ENCODE peak calls at places on chromosome 11, in nine cellular contexts. One of them, this sample, is unnamed.

GRCh38 chr11:46521947-46522681 is 71.7 kb downstream of the AMBRA1 start:
- DNase-seq in T follicular helper cell: no peak
- DNase-seq in fibroblast of the conjunctiva: no peak
- DNase-seq in adrenal gland: no peak
- DNase-seq in GDM1: no peak
- DNase-seq in neural crest cell: no peak
- DNase-seq in activated T-cell treated with anti-CD3 and anti-CD28 coated beads for 48 hours: no peak
- DNase-seq in left cardiac atrium: no peak
- DNase-seq in right cardiac atrium: no peak
- DNase-seq in this sample: no peak

GRCh38 chr11:1889527-1889930 is 2.2 kb downstream of the PRR33 start:
- DNase-seq in T follicular helper cell: no peak
- DNase-seq in fibroblast of the conjunctiva: no peak
- DNase-seq in adrenal gland: no peak
- DNase-seq in GDM1: no peak
- DNase-seq in neural crest cell: no peak
- DNase-seq in activated T-cell treated with anti-CD3 and anti-CD28 coated beads for 48 hours: no peak
- DNase-seq in left cardiac atrium: no peak
- DNase-seq in right cardiac atrium: no peak
- DNase-seq in this sample: no peak

GRCh38 chr11:34345012-34345804 is 12.6 kb downstream of the ABTB2 start:
- DNase-seq in T follicular helper cell: no peak
- DNase-seq in fibroblast of the conjunctiva: no peak
- DNase-seq in adrenal gland: no peak
- DNase-seq in GDM1: no peak
- DNase-seq in neural crest cell: no peak
- DNase-seq in activated T-cell treated with anti-CD3 and anti-CD28 coated beads for 48 hours: no peak
- DNase-seq in left cardiac atrium: peak; percentile 54
- DNase-seq in right cardiac atrium: peak; percentile 57
- DNase-seq in this sample: peak; percentile 42

GRCh38 chr11:118996926-118997626 is 862 bp upstream of the CENATAC start:
- DNase-seq in T follicular helper cell: no peak
- DNase-seq in fibroblast of the conjunctiva: no peak
- DNase-seq in adrenal gland: no peak
- DNase-seq in GDM1: peak; percentile 37
- DNase-seq in neural crest cell: no peak
- DNase-seq in activated T-cell treated with anti-CD3 and anti-CD28 coated beads for 48 hours: peak; percentile 38
- DNase-seq in left cardiac atrium: no peak
- DNase-seq in right cardiac atrium: no peak
- DNase-seq in this sample: no peak

GRCh38 chr11:102414559-102414958 is 38.0 kb downstream of the TMEM123 start:
- DNase-seq in T follicular helper cell: no peak
- DNase-seq in fibroblast of the conjunctiva: no peak
- DNase-seq in adrenal gland: no peak
- DNase-seq in GDM1: no peak
- DNase-seq in neural crest cell: no peak
- DNase-seq in activated T-cell treated with anti-CD3 and anti-CD28 coated beads for 48 hours: no peak
- DNase-seq in left cardiac atrium: no peak
- DNase-seq in right cardiac atrium: no peak
- DNase-seq in this sample: no peak

GRCh38 chr11:130692220-130692619 is 224.1 kb downstream of the SNX19 start:
- DNase-seq in T follicular helper cell: no peak
- DNase-seq in fibroblast of the conjunctiva: no peak
- DNase-seq in adrenal gland: no peak
- DNase-seq in GDM1: no peak
- DNase-seq in neural crest cell: no peak
- DNase-seq in activated T-cell treated with anti-CD3 and anti-CD28 coated beads for 48 hours: no peak
- DNase-seq in left cardiac atrium: no peak
- DNase-seq in right cardiac atrium: no peak
- DNase-seq in this sample: no peak

GRCh38 chr11:105000167-105000566 is 22.8 kb downstream of the CASP5 start:
- DNase-seq in T follicular helper cell: no peak
- DNase-seq in fibroblast of the conjunctiva: no peak
- DNase-seq in adrenal gland: no peak
- DNase-seq in GDM1: no peak
- DNase-seq in neural crest cell: no peak
- DNase-seq in activated T-cell treated with anti-CD3 and anti-CD28 coated beads for 48 hours: no peak
- DNase-seq in left cardiac atrium: no peak
- DNase-seq in right cardiac atrium: no peak
- DNase-seq in this sample: no peak

GRCh38 chr11:61645179-61645868 is 34.9 kb upstream of the DAGLA start:
- DNase-seq in T follicular helper cell: no peak
- DNase-seq in fibroblast of the conjunctiva: no peak
- DNase-seq in adrenal gland: no peak
- DNase-seq in GDM1: peak; percentile 6
- DNase-seq in neural crest cell: no peak
- DNase-seq in activated T-cell treated with anti-CD3 and anti-CD28 coated beads for 48 hours: no peak
- DNase-seq in left cardiac atrium: no peak
- DNase-seq in right cardiac atrium: no peak
- DNase-seq in this sample: peak; percentile 43

GRCh38 chr11:119572481-119573424 is 149.8 kb upstream of the THY1 start:
- DNase-seq in T follicular helper cell: no peak
- DNase-seq in fibroblast of the conjunctiva: no peak
- DNase-seq in adrenal gland: no peak
- DNase-seq in GDM1: no peak
- DNase-seq in neural crest cell: no peak
- DNase-seq in activated T-cell treated with anti-CD3 and anti-CD28 coated beads for 48 hours: no peak
- DNase-seq in left cardiac atrium: no peak
- DNase-seq in right cardiac atrium: no peak
- DNase-seq in this sample: no peak

GRCh38 chr11:61477734-61478148 is 30.8 kb upstream of the LRRC10B start:
- DNase-seq in T follicular helper cell: peak; percentile 26
- DNase-seq in fibroblast of the conjunctiva: no peak
- DNase-seq in adrenal gland: peak; percentile 33
- DNase-seq in GDM1: no peak
- DNase-seq in neural crest cell: peak; percentile 76
- DNase-seq in activated T-cell treated with anti-CD3 and anti-CD28 coated beads for 48 hours: peak; percentile 44
- DNase-seq in left cardiac atrium: peak; percentile 57
- DNase-seq in right cardiac atrium: peak; percentile 84
- DNase-seq in this sample: peak; percentile 60

GRCh38 chr11:65883058-65883761 is 3.6 kb downstream of the CTSW start:
- DNase-seq in T follicular helper cell: no peak
- DNase-seq in fibroblast of the conjunctiva: no peak
- DNase-seq in adrenal gland: no peak
- DNase-seq in GDM1: no peak
- DNase-seq in neural crest cell: no peak
- DNase-seq in activated T-cell treated with anti-CD3 and anti-CD28 coated beads for 48 hours: no peak
- DNase-seq in left cardiac atrium: peak; percentile 21
- DNase-seq in right cardiac atrium: no peak
- DNase-seq in this sample: no peak

GRCh38 chr11:120141144-120142071 is 3.5 kb upstream of the TRIM29 start:
- DNase-seq in T follicular helper cell: no peak
- DNase-seq in fibroblast of the conjunctiva: no peak
- DNase-seq in adrenal gland: no peak
- DNase-seq in GDM1: no peak
- DNase-seq in neural crest cell: no peak
- DNase-seq in activated T-cell treated with anti-CD3 and anti-CD28 coated beads for 48 hours: no peak
- DNase-seq in left cardiac atrium: no peak
- DNase-seq in right cardiac atrium: no peak
- DNase-seq in this sample: no peak

GRCh38 chr11:99343117-99343516 is 322.4 kb downstream of the CNTN5 start:
- DNase-seq in T follicular helper cell: no peak
- DNase-seq in fibroblast of the conjunctiva: no peak
- DNase-seq in adrenal gland: no peak
- DNase-seq in GDM1: no peak
- DNase-seq in neural crest cell: no peak
- DNase-seq in activated T-cell treated with anti-CD3 and anti-CD28 coated beads for 48 hours: no peak
- DNase-seq in left cardiac atrium: no peak
- DNase-seq in right cardiac atrium: no peak
- DNase-seq in this sample: no peak

GRCh38 chr11:12506502-12506921 is 129.1 kb downstream of the PARVA start:
- DNase-seq in T follicular helper cell: no peak
- DNase-seq in fibroblast of the conjunctiva: no peak
- DNase-seq in adrenal gland: no peak
- DNase-seq in GDM1: no peak
- DNase-seq in neural crest cell: no peak
- DNase-seq in activated T-cell treated with anti-CD3 and anti-CD28 coated beads for 48 hours: no peak
- DNase-seq in left cardiac atrium: no peak
- DNase-seq in right cardiac atrium: no peak
- DNase-seq in this sample: no peak

GRCh38 chr11:17738350-17739207 is 4.0 kb downstream of the KCNC1 start:
- DNase-seq in T follicular helper cell: no peak
- DNase-seq in fibroblast of the conjunctiva: no peak
- DNase-seq in adrenal gland: no peak
- DNase-seq in GDM1: no peak
- DNase-seq in neural crest cell: no peak
- DNase-seq in activated T-cell treated with anti-CD3 and anti-CD28 coated beads for 48 hours: no peak
- DNase-seq in left cardiac atrium: no peak
- DNase-seq in right cardiac atrium: no peak
- DNase-seq in this sample: no peak

GRCh38 chr11:25377466-25377865 is 880.6 kb downstream of the LUZP2 start:
- DNase-seq in T follicular helper cell: no peak
- DNase-seq in fibroblast of the conjunctiva: no peak
- DNase-seq in adrenal gland: no peak
- DNase-seq in GDM1: no peak
- DNase-seq in neural crest cell: no peak
- DNase-seq in activated T-cell treated with anti-CD3 and anti-CD28 coated beads for 48 hours: no peak
- DNase-seq in left cardiac atrium: no peak
- DNase-seq in right cardiac atrium: no peak
- DNase-seq in this sample: no peak

GRCh38 chr11:119624102-119624615 is 104.8 kb downstream of the NECTIN1 start:
- DNase-seq in T follicular helper cell: no peak
- DNase-seq in fibroblast of the conjunctiva: no peak
- DNase-seq in adrenal gland: no peak
- DNase-seq in GDM1: no peak
- DNase-seq in neural crest cell: no peak
- DNase-seq in activated T-cell treated with anti-CD3 and anti-CD28 coated beads for 48 hours: no peak
- DNase-seq in left cardiac atrium: no peak
- DNase-seq in right cardiac atrium: peak; percentile 52
- DNase-seq in this sample: no peak

GRCh38 chr11:65487467-65488272 is 11.2 kb upstream of the MALAT1 start:
- DNase-seq in T follicular helper cell: no peak
- DNase-seq in fibroblast of the conjunctiva: peak; percentile 100
- DNase-seq in adrenal gland: peak; percentile 100
- DNase-seq in GDM1: peak; percentile 98
- DNase-seq in neural crest cell: peak; percentile 90
- DNase-seq in activated T-cell treated with anti-CD3 and anti-CD28 coated beads for 48 hours: peak; percentile 29
- DNase-seq in left cardiac atrium: peak; percentile 98
- DNase-seq in right cardiac atrium: peak; percentile 97
- DNase-seq in this sample: peak; percentile 99

GRCh38 chr11:103581680-103582265 is 454.7 kb upstream of the DDI1 start:
- DNase-seq in T follicular helper cell: no peak
- DNase-seq in fibroblast of the conjunctiva: no peak
- DNase-seq in adrenal gland: no peak
- DNase-seq in GDM1: no peak
- DNase-seq in neural crest cell: no peak
- DNase-seq in activated T-cell treated with anti-CD3 and anti-CD28 coated beads for 48 hours: no peak
- DNase-seq in left cardiac atrium: no peak
- DNase-seq in right cardiac atrium: no peak
- DNase-seq in this sample: no peak

GRCh38 chr11:61141601-61142028 is 19.6 kb downstream of the VPS37C start:
- DNase-seq in T follicular helper cell: no peak
- DNase-seq in fibroblast of the conjunctiva: no peak
- DNase-seq in adrenal gland: peak; percentile 16
- DNase-seq in GDM1: no peak
- DNase-seq in neural crest cell: no peak
- DNase-seq in activated T-cell treated with anti-CD3 and anti-CD28 coated beads for 48 hours: no peak
- DNase-seq in left cardiac atrium: no peak
- DNase-seq in right cardiac atrium: peak; percentile 78
- DNase-seq in this sample: no peak

GRCh38 chr11:67561971-67562560 is 21.5 kb upstream of the GSTP1 start:
- DNase-seq in T follicular helper cell: no peak
- DNase-seq in fibroblast of the conjunctiva: no peak
- DNase-seq in adrenal gland: no peak
- DNase-seq in GDM1: no peak
- DNase-seq in neural crest cell: no peak
- DNase-seq in activated T-cell treated with anti-CD3 and anti-CD28 coated beads for 48 hours: no peak
- DNase-seq in left cardiac atrium: no peak
- DNase-seq in right cardiac atrium: no peak
- DNase-seq in this sample: no peak

GRCh38 chr11:107385361-107385982 is 72.2 kb downstream of the CWF19L2 start:
- DNase-seq in T follicular helper cell: no peak
- DNase-seq in fibroblast of the conjunctiva: peak; percentile 70
- DNase-seq in adrenal gland: no peak
- DNase-seq in GDM1: no peak
- DNase-seq in neural crest cell: no peak
- DNase-seq in activated T-cell treated with anti-CD3 and anti-CD28 coated beads for 48 hours: no peak
- DNase-seq in left cardiac atrium: no peak
- DNase-seq in right cardiac atrium: no peak
- DNase-seq in this sample: no peak

This sample was measured in left ventricle myocardium inferior.